ENCODE peak calls at places on chromosomes 5 and 9, in eight cellular contexts. One of them, this sample, is unnamed.
A peak's percentile ranks its signal among the peaks of the same experiment; 100 is the strongest.

GRCh38 chr9:83166369-83166768 is 103.4 kb upstream of the RASEF start:
- DNase-seq in KG1: no peak
- DNase-seq in NCI-H2227 treated with DMSO at 0.1 percent for 48 hours: peak; percentile 8
- DNase-seq in astrocyte of the spinal cord: no peak
- DNase-seq in mesenchymal stem cell: no peak
- DNase-seq in T1000: no peak
- DNase-seq in IMR-90: no peak
- DNase-seq in NCI-H82: peak; percentile 6
- DNase-seq in this sample: no peak

GRCh38 chr9:113477661-113478060 is 14.1 kb downstream of the RGS3 start:
- DNase-seq in astrocyte of the spinal cord: no peak
- DNase-seq in NCI-H2227 treated with DMSO at 0.1 percent for 48 hours: no peak
- DNase-seq in KG1: no peak
- DNase-seq in T1000: no peak
- DNase-seq in NCI-H82: no peak
- DNase-seq in IMR-90: no peak
- DNase-seq in mesenchymal stem cell: no peak
- DNase-seq in this sample: no peak

GRCh38 chr5:169801324-169801777 is 164.3 kb downstream of the DOCK2 start:
- DNase-seq in NCI-H82: no peak
- DNase-seq in IMR-90: peak; percentile 70
- DNase-seq in KG1: no peak
- DNase-seq in mesenchymal stem cell: peak; percentile 76
- DNase-seq in NCI-H2227 treated with DMSO at 0.1 percent for 48 hours: no peak
- DNase-seq in T1000: no peak
- DNase-seq in astrocyte of the spinal cord: peak; percentile 15
- DNase-seq in this sample: peak; percentile 76

GRCh38 chr5:134273642-134274361 is 47.9 kb upstream of the PPP2CA start:
- DNase-seq in IMR-90: no peak
- DNase-seq in T1000: no peak
- DNase-seq in KG1: no peak
- DNase-seq in astrocyte of the spinal cord: no peak
- DNase-seq in NCI-H2227 treated with DMSO at 0.1 percent for 48 hours: peak; percentile 51
- DNase-seq in NCI-H82: peak; percentile 60
- DNase-seq in mesenchymal stem cell: no peak
- DNase-seq in this sample: peak; percentile 7

GRCh38 chr9:91775011-91775707 is 174.9 kb downstream of the ROR2 start:
- DNase-seq in astrocyte of the spinal cord: peak; percentile 47
- DNase-seq in NCI-H2227 treated with DMSO at 0.1 percent for 48 hours: peak; percentile 13
- DNase-seq in IMR-90: peak; percentile 58
- DNase-seq in T1000: no peak
- DNase-seq in mesenchymal stem cell: peak; percentile 62
- DNase-seq in NCI-H82: peak; percentile 93
- DNase-seq in KG1: no peak
- DNase-seq in this sample: peak; percentile 55

GRCh38 chr9:128632486-128632885 is 24.2 kb downstream of the DYNC2I2 start:
- DNase-seq in IMR-90: no peak
- DNase-seq in NCI-H2227 treated with DMSO at 0.1 percent for 48 hours: no peak
- DNase-seq in astrocyte of the spinal cord: no peak
- DNase-seq in mesenchymal stem cell: no peak
- DNase-seq in NCI-H82: no peak
- DNase-seq in KG1: no peak
- DNase-seq in T1000: no peak
- DNase-seq in this sample: no peak

GRCh38 chr9:133961226-133962165 is 30.6 kb downstream of the VAV2 start:
- DNase-seq in IMR-90: no peak
- DNase-seq in KG1: no peak
- DNase-seq in NCI-H2227 treated with DMSO at 0.1 percent for 48 hours: no peak
- DNase-seq in mesenchymal stem cell: no peak
- DNase-seq in T1000: no peak
- DNase-seq in astrocyte of the spinal cord: no peak
- DNase-seq in NCI-H82: no peak
- DNase-seq in this sample: no peak

GRCh38 chr5:169631360-169631759 is 5.7 kb upstream of the DOCK2 start:
- DNase-seq in KG1: no peak
- DNase-seq in astrocyte of the spinal cord: no peak
- DNase-seq in mesenchymal stem cell: no peak
- DNase-seq in IMR-90: peak; percentile 65
- DNase-seq in T1000: no peak
- DNase-seq in NCI-H2227 treated with DMSO at 0.1 percent for 48 hours: no peak
- DNase-seq in NCI-H82: no peak
- DNase-seq in this sample: peak; percentile 60

GRCh38 chr5:52771343-52772039 is 16.2 kb upstream of the ITGA1 start:
- DNase-seq in IMR-90: no peak
- DNase-seq in mesenchymal stem cell: no peak
- DNase-seq in KG1: no peak
- DNase-seq in NCI-H82: no peak
- DNase-seq in T1000: no peak
- DNase-seq in astrocyte of the spinal cord: no peak
- DNase-seq in NCI-H2227 treated with DMSO at 0.1 percent for 48 hours: no peak
- DNase-seq in this sample: no peak

GRCh38 chr9:13568851-13569618 is 289.5 kb upstream of the MPDZ start:
- DNase-seq in T1000: no peak
- DNase-seq in IMR-90: no peak
- DNase-seq in mesenchymal stem cell: peak; percentile 29
- DNase-seq in NCI-H82: peak; percentile 49
- DNase-seq in astrocyte of the spinal cord: peak; percentile 26
- DNase-seq in KG1: no peak
- DNase-seq in NCI-H2227 treated with DMSO at 0.1 percent for 48 hours: peak; percentile 25
- DNase-seq in this sample: no peak

GRCh38 chr9:120755044-120755443 is 38.2 kb downstream of the FBXW2 start:
- DNase-seq in astrocyte of the spinal cord: no peak
- DNase-seq in mesenchymal stem cell: no peak
- DNase-seq in NCI-H82: no peak
- DNase-seq in T1000: no peak
- DNase-seq in NCI-H2227 treated with DMSO at 0.1 percent for 48 hours: no peak
- DNase-seq in KG1: no peak
- DNase-seq in IMR-90: no peak
- DNase-seq in this sample: no peak

GRCh38 chr5:74693176-74693575 is 8.1 kb downstream of the HEXB start:
- DNase-seq in astrocyte of the spinal cord: no peak
- DNase-seq in T1000: no peak
- DNase-seq in mesenchymal stem cell: no peak
- DNase-seq in NCI-H82: no peak
- DNase-seq in IMR-90: peak; percentile 34
- DNase-seq in KG1: no peak
- DNase-seq in NCI-H2227 treated with DMSO at 0.1 percent for 48 hours: no peak
- DNase-seq in this sample: no peak

GRCh38 chr5:102290004-102290403 is 6.1 kb downstream of the SLCO4C1 start:
- DNase-seq in NCI-H2227 treated with DMSO at 0.1 percent for 48 hours: no peak
- DNase-seq in mesenchymal stem cell: no peak
- DNase-seq in astrocyte of the spinal cord: no peak
- DNase-seq in IMR-90: no peak
- DNase-seq in NCI-H82: no peak
- DNase-seq in T1000: no peak
- DNase-seq in KG1: no peak
- DNase-seq in this sample: no peak

GRCh38 chr9:101235105-101235866 is 149.5 kb downstream of the BAAT start:
- DNase-seq in KG1: no peak
- DNase-seq in NCI-H82: peak; percentile 74
- DNase-seq in T1000: no peak
- DNase-seq in astrocyte of the spinal cord: peak; percentile 4
- DNase-seq in NCI-H2227 treated with DMSO at 0.1 percent for 48 hours: peak; percentile 23
- DNase-seq in IMR-90: no peak
- DNase-seq in mesenchymal stem cell: no peak
- DNase-seq in this sample: no peak

GRCh38 chr5:121949885-121950284 is 11.9 kb upstream of the SRFBP1 start:
- DNase-seq in NCI-H2227 treated with DMSO at 0.1 percent for 48 hours: peak; percentile 48
- DNase-seq in T1000: peak; percentile 14
- DNase-seq in IMR-90: peak; percentile 60
- DNase-seq in mesenchymal stem cell: peak; percentile 70
- DNase-seq in KG1: no peak
- DNase-seq in astrocyte of the spinal cord: peak; percentile 60
- DNase-seq in NCI-H82: peak; percentile 73
- DNase-seq in this sample: peak; percentile 58

GRCh38 chr5:180718810-180719453 is 20.9 kb downstream of the OR2Y1 start:
- DNase-seq in IMR-90: peak; percentile 31
- DNase-seq in NCI-H2227 treated with DMSO at 0.1 percent for 48 hours: no peak
- DNase-seq in NCI-H82: peak; percentile 43
- DNase-seq in astrocyte of the spinal cord: peak; percentile 29
- DNase-seq in mesenchymal stem cell: peak; percentile 25
- DNase-seq in T1000: no peak
- DNase-seq in KG1: peak; percentile 44
- DNase-seq in this sample: peak; percentile 32

GRCh38 chr5:81017320-81017719 is 57.2 kb downstream of the RASGRF2 start:
- DNase-seq in IMR-90: no peak
- DNase-seq in NCI-H2227 treated with DMSO at 0.1 percent for 48 hours: no peak
- DNase-seq in astrocyte of the spinal cord: no peak
- DNase-seq in mesenchymal stem cell: no peak
- DNase-seq in NCI-H82: no peak
- DNase-seq in KG1: no peak
- DNase-seq in T1000: no peak
- DNase-seq in this sample: no peak

GRCh38 chr9:12965303-12965702 is 190.5 kb downstream of the LURAP1L start:
- DNase-seq in NCI-H82: no peak
- DNase-seq in mesenchymal stem cell: no peak
- DNase-seq in T1000: no peak
- DNase-seq in IMR-90: no peak
- DNase-seq in NCI-H2227 treated with DMSO at 0.1 percent for 48 hours: no peak
- DNase-seq in KG1: no peak
- DNase-seq in astrocyte of the spinal cord: no peak
- DNase-seq in this sample: no peak

GRCh38 chr5:7763621-7764072 is 87.3 kb downstream of the CFAP90 start:
- DNase-seq in astrocyte of the spinal cord: no peak
- DNase-seq in mesenchymal stem cell: no peak
- DNase-seq in KG1: no peak
- DNase-seq in T1000: no peak
- DNase-seq in IMR-90: no peak
- DNase-seq in NCI-H2227 treated with DMSO at 0.1 percent for 48 hours: no peak
- DNase-seq in NCI-H82: no peak
- DNase-seq in this sample: no peak

GRCh38 chr5:108531367-108532211 is 149.7 kb upstream of the FBXL17 start:
- DNase-seq in IMR-90: peak; percentile 91
- DNase-seq in T1000: no peak
- DNase-seq in NCI-H82: no peak
- DNase-seq in astrocyte of the spinal cord: no peak
- DNase-seq in mesenchymal stem cell: peak; percentile 49
- DNase-seq in NCI-H2227 treated with DMSO at 0.1 percent for 48 hours: no peak
- DNase-seq in KG1: no peak
- DNase-seq in this sample: peak; percentile 98

GRCh38 chr5:24232929-24233328 is 411.8 kb downstream of the CDH10 start:
- DNase-seq in mesenchymal stem cell: no peak
- DNase-seq in NCI-H2227 treated with DMSO at 0.1 percent for 48 hours: no peak
- DNase-seq in NCI-H82: peak; percentile 0
- DNase-seq in T1000: no peak
- DNase-seq in KG1: no peak
- DNase-seq in IMR-90: no peak
- DNase-seq in astrocyte of the spinal cord: no peak
- DNase-seq in this sample: no peak

GRCh38 chr5:367358-368130 is 46.0 kb downstream of the AHRR start:
- DNase-seq in T1000: no peak
- DNase-seq in IMR-90: no peak
- DNase-seq in mesenchymal stem cell: no peak
- DNase-seq in astrocyte of the spinal cord: no peak
- DNase-seq in NCI-H82: no peak
- DNase-seq in KG1: no peak
- DNase-seq in NCI-H2227 treated with DMSO at 0.1 percent for 48 hours: no peak
- DNase-seq in this sample: no peak

GRCh38 chr5:13212843-13213242 is 731.6 kb downstream of the DNAH5 start:
- DNase-seq in T1000: no peak
- DNase-seq in NCI-H2227 treated with DMSO at 0.1 percent for 48 hours: no peak
- DNase-seq in KG1: no peak
- DNase-seq in IMR-90: no peak
- DNase-seq in NCI-H82: no peak
- DNase-seq in mesenchymal stem cell: no peak
- DNase-seq in astrocyte of the spinal cord: no peak
- DNase-seq in this sample: no peak

GRCh38 chr5:157342822-157343402 is 77.0 kb downstream of the CYFIP2 start:
- DNase-seq in NCI-H2227 treated with DMSO at 0.1 percent for 48 hours: no peak
- DNase-seq in KG1: no peak
- DNase-seq in mesenchymal stem cell: peak; percentile 30
- DNase-seq in NCI-H82: peak; percentile 40
- DNase-seq in T1000: no peak
- DNase-seq in IMR-90: no peak
- DNase-seq in astrocyte of the spinal cord: peak; percentile 7
- DNase-seq in this sample: peak; percentile 32

GRCh38 chr5:141656396-141656795 is 5.2 kb upstream of the FCHSD1 start:
- DNase-seq in mesenchymal stem cell: no peak
- DNase-seq in T1000: no peak
- DNase-seq in KG1: no peak
- DNase-seq in IMR-90: no peak
- DNase-seq in NCI-H82: no peak
- DNase-seq in NCI-H2227 treated with DMSO at 0.1 percent for 48 hours: no peak
- DNase-seq in astrocyte of the spinal cord: no peak
- DNase-seq in this sample: no peak

GRCh38 chr9:96203867-96204412 is 98.0 kb downstream of the HSD17B3 start:
- DNase-seq in astrocyte of the spinal cord: no peak
- DNase-seq in IMR-90: no peak
- DNase-seq in T1000: no peak
- DNase-seq in NCI-H2227 treated with DMSO at 0.1 percent for 48 hours: no peak
- DNase-seq in mesenchymal stem cell: no peak
- DNase-seq in KG1: no peak
- DNase-seq in NCI-H82: peak; percentile 63
- DNase-seq in this sample: no peak

GRCh38 chr5:121006206-121006605 is 542.1 kb downstream of the PRR16 start:
- DNase-seq in IMR-90: peak; percentile 0
- DNase-seq in astrocyte of the spinal cord: no peak
- DNase-seq in NCI-H82: no peak
- DNase-seq in KG1: no peak
- DNase-seq in T1000: no peak
- DNase-seq in mesenchymal stem cell: no peak
- DNase-seq in NCI-H2227 treated with DMSO at 0.1 percent for 48 hours: no peak
- DNase-seq in this sample: peak; percentile 9

GRCh38 chr5:5420251-5420650 is 2.2 kb upstream of the ICE1 start:
- DNase-seq in mesenchymal stem cell: no peak
- DNase-seq in KG1: no peak
- DNase-seq in NCI-H82: no peak
- DNase-seq in IMR-90: no peak
- DNase-seq in astrocyte of the spinal cord: no peak
- DNase-seq in NCI-H2227 treated with DMSO at 0.1 percent for 48 hours: no peak
- DNase-seq in T1000: no peak
- DNase-seq in this sample: no peak

GRCh38 chr5:160929343-160929742 is 77.3 kb upstream of the ATP10B start:
- DNase-seq in mesenchymal stem cell: no peak
- DNase-seq in NCI-H82: no peak
- DNase-seq in IMR-90: no peak
- DNase-seq in NCI-H2227 treated with DMSO at 0.1 percent for 48 hours: no peak
- DNase-seq in T1000: no peak
- DNase-seq in KG1: no peak
- DNase-seq in astrocyte of the spinal cord: no peak
- DNase-seq in this sample: no peak

GRCh38 chr9:122261469-122261881 is 3.2 kb downstream of the RBM18 start:
- DNase-seq in mesenchymal stem cell: peak; percentile 76
- DNase-seq in astrocyte of the spinal cord: peak; percentile 68
- DNase-seq in KG1: no peak
- DNase-seq in IMR-90: peak; percentile 67
- DNase-seq in T1000: peak; percentile 2
- DNase-seq in NCI-H82: no peak
- DNase-seq in NCI-H2227 treated with DMSO at 0.1 percent for 48 hours: no peak
- DNase-seq in this sample: peak; percentile 26